ENCODE peak calls at places on chromosomes 12 and 14, in nine cellular contexts. X, O, M, J, T, W, V, S and Z are unnamed samples.
A peak's percentile ranks its signal among the peaks of the same experiment; 100 is the strongest.

GRCh38 chr12:71155228-71155627 is 2.6 kb downstream of the TSPAN8 start:
- DNase-seq in X (no peak), O (no peak), M (no peak), J (no peak), T (no peak), W (no peak), V (no peak), S (no peak), Z (no peak)

GRCh38 chr14:100664841-100665425 is 61.8 kb upstream of the DLK1 start:
- DNase-seq in X (no peak), O (no peak), M (no peak), J (no peak), T (no peak), W (no peak), V (peak; percentile 78), S (peak; percentile 74), Z (no peak)

GRCh38 chr14:76904740-76905569 is 78.7 kb downstream of the LRRC74A start:
- DNase-seq in X (no peak), O (peak; percentile 43), M (peak; percentile 56), J (peak; percentile 96), T (peak; percentile 78), W (peak; percentile 78), V (no peak), S (peak; percentile 89), Z (peak; percentile 85)

GRCh38 chr14:23056956-23057756 is at the start of gene CDH24:
- DNase-seq in X (no peak), O (peak; percentile 48), M (peak; percentile 80), J (peak; percentile 64), T (peak; percentile 90), W (peak; percentile 74), V (peak; percentile 81), S (peak; percentile 86), Z (peak; percentile 86)

GRCh38 chr12:5267603-5268423 is 164.1 kb upstream of the NTF3 start:
- DNase-seq in X (no peak), O (no peak), M (no peak), J (no peak), T (no peak), W (no peak), V (no peak), S (no peak), Z (no peak)

GRCh38 chr12:75710361-75711069 is 199.1 kb upstream of the KRR1 start:
- DNase-seq in X (no peak), O (no peak), M (no peak), J (no peak), T (no peak), W (no peak), V (no peak), S (no peak), Z (no peak)

GRCh38 chr12:27534060-27534764 is 10.2 kb downstream of the PPFIBP1 start:
- DNase-seq in X (no peak), O (no peak), M (no peak), J (no peak), T (no peak), W (no peak), V (no peak), S (no peak), Z (no peak)

GRCh38 chr12:119964876-119965275 is 24.2 kb upstream of the BICDL1 start:
- DNase-seq in X (no peak), O (no peak), M (no peak), J (no peak), T (no peak), W (no peak), V (no peak), S (no peak), Z (no peak)

GRCh38 chr12:56723889-56724659 is 1.0 kb downstream of the NACA start:
- DNase-seq in X (peak; percentile 93), O (peak; percentile 85), M (peak; percentile 34), J (no peak), T (no peak), W (peak; percentile 73), V (peak; percentile 39), S (peak; percentile 93), Z (peak; percentile 78)

GRCh38 chr14:30620178-30620577 is 1.9 kb upstream of the SCFD1 start:
- DNase-seq in X (no peak), O (no peak), M (no peak), J (no peak), T (no peak), W (no peak), V (no peak), S (no peak), Z (no peak)

GRCh38 chr14:22096511-22096890 is 422.9 kb upstream of the OR4E1 start:
- DNase-seq in X (no peak), O (no peak), M (no peak), J (no peak), T (no peak), W (no peak), V (no peak), S (no peak), Z (no peak)

GRCh38 chr14:57085801-57086200 is 182.9 kb downstream of the EXOC5 start:
- DNase-seq in X (no peak), O (no peak), M (no peak), J (no peak), T (peak; percentile 9), W (no peak), V (no peak), S (no peak), Z (no peak)

GRCh38 chr12:57520008-57520726 is at the start of gene DDIT3:
- DNase-seq in X (peak; percentile 100), O (peak; percentile 99), M (peak; percentile 100), J (peak; percentile 93), T (peak; percentile 72), W (peak; percentile 99), V (peak; percentile 99), S (peak; percentile 100), Z (peak; percentile 100)

GRCh38 chr12:131122631-131123030 is 168.9 kb downstream of the ADGRD1 start:
- DNase-seq in X (no peak), O (no peak), M (no peak), J (no peak), T (no peak), W (peak; percentile 19), V (no peak), S (peak; percentile 52), Z (no peak)

GRCh38 chr14:37210448-37210847 is 12.7 kb downstream of the MIPOL1 start:
- DNase-seq in X (no peak), O (no peak), M (no peak), J (no peak), T (no peak), W (no peak), V (no peak), S (no peak), Z (no peak)

GRCh38 chr14:37215345-37215744 is 17.6 kb downstream of the MIPOL1 start:
- DNase-seq in X (no peak), O (no peak), M (no peak), J (no peak), T (no peak), W (no peak), V (no peak), S (no peak), Z (no peak)

GRCh38 chr14:37213016-37213415 is 15.3 kb downstream of the MIPOL1 start:
- DNase-seq in X (no peak), O (no peak), M (no peak), J (no peak), T (no peak), W (no peak), V (no peak), S (no peak), Z (no peak)
- H3K27ac ChIP-seq in X (no peak overlapping the region), O (no peak overlapping the region), M (no peak overlapping the region), J (no peak overlapping the region), T (no peak overlapping the region), W (no peak overlapping the region), V (no peak overlapping the region), S (no peak overlapping the region), Z (no peak overlapping the region)

DNA sequence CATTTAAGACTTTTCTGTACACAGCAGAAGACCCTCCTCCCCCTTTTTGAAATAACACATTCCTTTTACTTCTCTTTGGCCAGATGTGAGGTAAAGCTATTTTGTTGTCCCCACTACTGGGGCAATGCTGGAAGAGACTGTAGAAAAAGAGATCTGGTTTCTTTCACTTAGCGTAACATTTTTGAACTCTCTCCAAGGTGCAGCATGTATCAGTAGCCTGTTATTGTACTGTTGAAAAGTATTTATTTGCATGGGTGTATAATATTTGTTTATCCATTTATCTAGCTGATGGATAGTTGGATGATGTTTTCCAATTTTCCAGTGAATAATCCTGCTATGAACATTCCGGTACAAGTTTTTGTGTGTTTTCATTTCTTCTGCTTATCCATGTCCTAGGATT is 335.2 kb downstream of the SOX5 start:
- DNase-seq in X (no peak), O (no peak), M (no peak), J (no peak), T (no peak), W (no peak), V (no peak), S (no peak), Z (no peak)
- TF ChIP-seq EP300 in X (no peak), O (no peak), M (no peak), J (no peak), T (no peak), W (no peak), V (no peak), S (no peak), Z (no peak)

GRCh38 chr14:97415907-97416306 is 618.7 kb downstream of the VRK1 start:
- DNase-seq in X (no peak), O (no peak), M (no peak), J (no peak), T (no peak), W (no peak), V (no peak), S (no peak), Z (no peak)

GRCh38 chr14:97414718-97415098 is 617.5 kb downstream of the VRK1 start:
- DNase-seq in X (no peak), O (no peak), M (no peak), J (no peak), T (no peak), W (no peak), V (no peak), S (no peak), Z (no peak)

GRCh38 chr14:97412933-97413574 is 615.9 kb downstream of the VRK1 start:
- DNase-seq in X (no peak), O (no peak), M (no peak), J (no peak), T (no peak), W (no peak), V (no peak), S (no peak), Z (no peak)

GRCh38 chr14:97411938-97412612 is 614.9 kb downstream of the VRK1 start:
- DNase-seq in X (no peak), O (no peak), M (no peak), J (no peak), T (no peak), W (no peak), V (no peak), S (no peak), Z (no peak)

GRCh38 chr14:97413991-97414717 is 617.0 kb downstream of the VRK1 start:
- DNase-seq in X (no peak), O (no peak), M (no peak), J (no peak), T (no peak), W (no peak), V (no peak), S (no peak), Z (no peak)
- H3K27ac ChIP-seq in X (no peak overlapping the region), O (no peak overlapping the region), M (no peak overlapping the region), J (no peak overlapping the region), T (no peak overlapping the region), W (no peak overlapping the region), V (no peak overlapping the region), S (no peak overlapping the region), Z (no peak overlapping the region)

GRCh38 chr14:92687681-92688433 is 60.6 kb downstream of the LGMN start:
- DNase-seq in X (no peak), O (no peak), M (peak; percentile 62), J (no peak), T (peak; percentile 71), W (no peak), V (peak; percentile 47), S (peak; percentile 76), Z (no peak)
- TF ChIP-seq EP300 in X (no peak), O (peak; percentile 7), M (no peak), J (no peak), T (no peak), W (no peak), V (no peak), S (no peak), Z (no peak)